ENCODE peak calls at places on chromosome 3, in ten cellular contexts. One of them, this sample, is unnamed. For H3K9me3, the result is how much of the 10 kb centered on the place peaks cover.

GRCh38 chr3:196655496-196655895 is 16.0 kb downstream of the NRROS start:
- DNase-seq in cardiac muscle cell: no peak
- DNase-seq in thoracic aorta: no peak
- DNase-seq in IMR-90: no peak
- DNase-seq in H9: no peak
- DNase-seq in sigmoid colon: no peak
- DNase-seq in tibial nerve: no peak
- DNase-seq in right cardiac atrium: no peak
- DNase-seq in mammary epithelial cell: no peak
- DNase-seq in left ventricle myocardium inferior: no peak
- DNase-seq in this sample: no peak

GRCh38 chr3:178455966-178456365 is 80.3 kb upstream of the KCNMB2 start:
- DNase-seq in cardiac muscle cell: no peak
- DNase-seq in thoracic aorta: no peak
- DNase-seq in IMR-90: no peak
- DNase-seq in H9: no peak
- DNase-seq in sigmoid colon: no peak
- DNase-seq in tibial nerve: no peak
- DNase-seq in right cardiac atrium: no peak
- DNase-seq in mammary epithelial cell: no peak
- DNase-seq in left ventricle myocardium inferior: no peak
- DNase-seq in this sample: no peak

GRCh38 chr3:82020282-82020681 is 258.8 kb upstream of the GBE1 start:
- DNase-seq in cardiac muscle cell: no peak
- DNase-seq in thoracic aorta: no peak
- DNase-seq in IMR-90: no peak
- DNase-seq in H9: no peak
- DNase-seq in sigmoid colon: no peak
- DNase-seq in tibial nerve: no peak
- DNase-seq in right cardiac atrium: no peak
- DNase-seq in mammary epithelial cell: no peak
- DNase-seq in left ventricle myocardium inferior: no peak
- DNase-seq in this sample: no peak

GRCh38 chr3:46334911-46335478 is 18.9 kb upstream of the CCR2 start:
- DNase-seq in cardiac muscle cell: no peak
- DNase-seq in thoracic aorta: no peak
- DNase-seq in IMR-90: peak
- DNase-seq in H9: no peak
- DNase-seq in sigmoid colon: no peak
- DNase-seq in tibial nerve: no peak
- DNase-seq in right cardiac atrium: no peak
- DNase-seq in mammary epithelial cell: peak
- DNase-seq in left ventricle myocardium inferior: no peak
- DNase-seq in this sample: no peak

GRCh38 chr3:16064660-16065414 is 109.6 kb upstream of the GALNT15 start:
- DNase-seq in cardiac muscle cell: no peak
- DNase-seq in thoracic aorta: peak
- DNase-seq in IMR-90: peak
- DNase-seq in H9: no peak
- DNase-seq in sigmoid colon: peak
- DNase-seq in tibial nerve: peak
- DNase-seq in right cardiac atrium: peak
- DNase-seq in mammary epithelial cell: peak
- DNase-seq in left ventricle myocardium inferior: peak
- DNase-seq in this sample: no peak

GRCh38 chr3:187935623-187936156 is 190.4 kb upstream of the BCL6 start:
- DNase-seq in cardiac muscle cell: no peak
- DNase-seq in thoracic aorta: no peak
- DNase-seq in IMR-90: peak
- DNase-seq in H9: no peak
- DNase-seq in sigmoid colon: no peak
- DNase-seq in tibial nerve: no peak
- DNase-seq in right cardiac atrium: peak
- DNase-seq in mammary epithelial cell: no peak
- DNase-seq in left ventricle myocardium inferior: no peak
- DNase-seq in this sample: peak

GRCh38 chr3:136042608-136043221 is 77.2 kb downstream of the PPP2R3A start:
- DNase-seq in cardiac muscle cell: peak
- DNase-seq in thoracic aorta: no peak
- DNase-seq in IMR-90: peak
- DNase-seq in H9: no peak
- DNase-seq in sigmoid colon: no peak
- DNase-seq in tibial nerve: no peak
- DNase-seq in right cardiac atrium: no peak
- DNase-seq in mammary epithelial cell: peak
- DNase-seq in left ventricle myocardium inferior: no peak
- DNase-seq in this sample: no peak

GRCh38 chr3:46495901-46496456 is 1.8 kb upstream of the RTP3 start:
- DNase-seq in cardiac muscle cell: no peak
- DNase-seq in thoracic aorta: no peak
- DNase-seq in IMR-90: peak
- DNase-seq in H9: no peak
- DNase-seq in sigmoid colon: no peak
- DNase-seq in tibial nerve: no peak
- DNase-seq in right cardiac atrium: no peak
- DNase-seq in mammary epithelial cell: peak
- DNase-seq in left ventricle myocardium inferior: no peak
- DNase-seq in this sample: peak

GRCh38 chr3:193716155-193716554 is 123.1 kb downstream of the OPA1 start:
- DNase-seq in cardiac muscle cell: no peak
- DNase-seq in thoracic aorta: no peak
- DNase-seq in IMR-90: no peak
- DNase-seq in H9: no peak
- DNase-seq in sigmoid colon: no peak
- DNase-seq in tibial nerve: no peak
- DNase-seq in right cardiac atrium: no peak
- DNase-seq in mammary epithelial cell: no peak
- DNase-seq in left ventricle myocardium inferior: no peak
- DNase-seq in this sample: no peak
- H3K9me3 ChIP-seq in cardiac muscle cell: under half
- H3K9me3 ChIP-seq in thoracic aorta: under half
- H3K9me3 ChIP-seq in IMR-90: under half
- H3K9me3 ChIP-seq in H9: under half
- H3K9me3 ChIP-seq in sigmoid colon: under half
- H3K9me3 ChIP-seq in tibial nerve: under half
- H3K9me3 ChIP-seq in right cardiac atrium: under half
- H3K9me3 ChIP-seq in mammary epithelial cell: under half
- H3K9me3 ChIP-seq in left ventricle myocardium inferior: under half
- H3K9me3 ChIP-seq in this sample: under half

DNA sequence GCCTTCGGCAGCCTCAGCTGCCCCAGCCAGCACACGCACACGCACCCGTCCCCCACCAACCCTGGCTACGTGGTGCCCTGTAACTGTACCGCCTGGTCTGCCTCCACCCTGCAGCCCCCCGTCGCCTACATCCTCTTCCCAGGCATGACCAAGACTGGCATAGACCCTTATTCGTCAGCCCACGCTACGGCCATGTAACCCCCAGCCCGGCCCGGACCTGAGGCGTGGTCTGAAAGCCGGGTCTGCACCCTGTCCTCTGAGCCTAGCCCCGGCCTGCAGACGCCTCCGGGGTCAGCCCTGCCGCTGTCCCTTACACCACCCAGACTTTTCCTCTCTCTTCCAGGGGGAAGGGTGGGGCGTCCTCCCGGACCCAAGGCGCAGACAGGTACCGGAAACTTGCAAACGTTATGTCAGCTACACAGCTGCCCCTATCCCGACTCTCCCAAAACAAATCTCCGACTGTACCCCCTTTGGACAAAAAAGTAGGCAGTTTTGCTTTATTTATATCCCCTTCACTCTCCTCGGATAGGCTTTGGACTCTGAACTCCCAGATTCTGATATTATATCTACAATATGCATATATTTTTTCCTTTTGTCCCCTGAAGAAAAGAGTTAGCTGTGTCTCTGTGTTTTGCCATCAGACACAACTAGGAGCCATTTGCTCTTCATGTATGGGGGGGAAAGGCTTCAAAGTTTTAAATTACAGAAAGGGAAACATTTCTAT is 1.4 kb downstream of the SOX14 start:
- DNase-seq in cardiac muscle cell: no peak
- DNase-seq in thoracic aorta: no peak
- DNase-seq in IMR-90: no peak
- DNase-seq in H9: peak
- DNase-seq in sigmoid colon: no peak
- DNase-seq in tibial nerve: no peak
- DNase-seq in right cardiac atrium: no peak
- DNase-seq in mammary epithelial cell: no peak
- DNase-seq in left ventricle myocardium inferior: no peak
- DNase-seq in this sample: no peak
- H3K9me3 ChIP-seq in cardiac muscle cell: under half
- H3K9me3 ChIP-seq in thoracic aorta: under half
- H3K9me3 ChIP-seq in IMR-90: under half
- H3K9me3 ChIP-seq in H9: under half
- H3K9me3 ChIP-seq in sigmoid colon: under half
- H3K9me3 ChIP-seq in tibial nerve: under half
- H3K9me3 ChIP-seq in right cardiac atrium: under half
- H3K9me3 ChIP-seq in mammary epithelial cell: under half
- H3K9me3 ChIP-seq in left ventricle myocardium inferior: under half
- H3K9me3 ChIP-seq in this sample: under half

GRCh38 chr3:190614466-190615384 is 100.8 kb downstream of the IL1RAP start:
- DNase-seq in cardiac muscle cell: no peak
- DNase-seq in thoracic aorta: no peak
- DNase-seq in IMR-90: peak
- DNase-seq in H9: no peak
- DNase-seq in sigmoid colon: no peak
- DNase-seq in tibial nerve: no peak
- DNase-seq in right cardiac atrium: no peak
- DNase-seq in mammary epithelial cell: no peak
- DNase-seq in left ventricle myocardium inferior: no peak
- DNase-seq in this sample: no peak

GRCh38 chr3:190606596-190606995 is 92.7 kb downstream of the IL1RAP start:
- DNase-seq in cardiac muscle cell: no peak
- DNase-seq in thoracic aorta: no peak
- DNase-seq in IMR-90: no peak
- DNase-seq in H9: no peak
- DNase-seq in sigmoid colon: no peak
- DNase-seq in tibial nerve: no peak
- DNase-seq in right cardiac atrium: no peak
- DNase-seq in mammary epithelial cell: no peak
- DNase-seq in left ventricle myocardium inferior: no peak
- DNase-seq in this sample: no peak

GRCh38 chr3:190605385-190605784 is 91.5 kb downstream of the IL1RAP start:
- DNase-seq in cardiac muscle cell: no peak
- DNase-seq in thoracic aorta: no peak
- DNase-seq in IMR-90: no peak
- DNase-seq in H9: no peak
- DNase-seq in sigmoid colon: no peak
- DNase-seq in tibial nerve: no peak
- DNase-seq in right cardiac atrium: no peak
- DNase-seq in mammary epithelial cell: no peak
- DNase-seq in left ventricle myocardium inferior: no peak
- DNase-seq in this sample: no peak

DNA sequence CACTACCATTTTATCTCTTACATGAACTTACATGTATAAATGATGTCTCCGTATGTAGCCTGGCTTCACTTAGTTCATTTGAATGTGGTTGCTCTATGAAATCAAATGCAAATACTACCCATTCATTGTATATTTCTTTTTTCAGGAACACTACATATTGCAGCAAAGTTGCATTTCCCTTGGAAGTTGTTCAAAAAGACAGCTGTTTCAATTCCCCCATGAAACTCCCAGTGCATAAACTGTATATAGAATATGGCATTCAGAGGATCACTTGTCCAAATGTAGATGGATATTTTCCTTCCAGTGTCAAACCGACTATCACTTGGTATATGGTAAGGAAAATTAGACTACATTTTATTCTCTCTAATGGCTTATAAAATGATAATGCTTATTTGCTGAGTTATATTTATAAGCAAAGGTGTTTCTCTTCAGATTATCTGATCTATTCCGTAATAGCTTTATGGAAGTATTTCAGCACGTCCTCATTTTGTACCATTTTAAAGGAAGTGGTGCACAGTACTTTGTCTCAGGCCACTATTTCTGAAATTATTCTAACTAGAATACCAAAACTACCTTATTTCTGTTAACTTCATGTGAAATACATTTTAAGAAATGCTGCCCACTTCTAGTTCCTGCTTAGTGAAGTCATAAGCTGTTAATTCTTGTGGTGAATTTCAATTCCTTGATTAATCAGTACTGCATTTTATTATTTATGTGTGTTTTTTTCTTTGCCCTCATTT is 95.1 kb downstream of the IL1RAP start:
- DNase-seq in cardiac muscle cell: no peak
- DNase-seq in thoracic aorta: no peak
- DNase-seq in IMR-90: peak
- DNase-seq in H9: no peak
- DNase-seq in sigmoid colon: no peak
- DNase-seq in tibial nerve: no peak
- DNase-seq in right cardiac atrium: no peak
- DNase-seq in mammary epithelial cell: no peak
- DNase-seq in left ventricle myocardium inferior: no peak
- DNase-seq in this sample: no peak
- H3K9me3 ChIP-seq in cardiac muscle cell: under half
- H3K9me3 ChIP-seq in thoracic aorta: under half
- H3K9me3 ChIP-seq in IMR-90: under half
- H3K9me3 ChIP-seq in H9: under half
- H3K9me3 ChIP-seq in sigmoid colon: under half
- H3K9me3 ChIP-seq in tibial nerve: under half
- H3K9me3 ChIP-seq in right cardiac atrium: under half
- H3K9me3 ChIP-seq in mammary epithelial cell: under half
- H3K9me3 ChIP-seq in left ventricle myocardium inferior: under half
- H3K9me3 ChIP-seq in this sample: under half

GRCh38 chr3:25493786-25494185 is 65.7 kb downstream of the RARB start:
- DNase-seq in cardiac muscle cell: no peak
- DNase-seq in thoracic aorta: no peak
- DNase-seq in IMR-90: peak
- DNase-seq in H9: no peak
- DNase-seq in sigmoid colon: no peak
- DNase-seq in tibial nerve: no peak
- DNase-seq in right cardiac atrium: no peak
- DNase-seq in mammary epithelial cell: peak
- DNase-seq in left ventricle myocardium inferior: no peak
- DNase-seq in this sample: no peak

GRCh38 chr3:25493246-25493645 is 65.2 kb downstream of the RARB start:
- DNase-seq in cardiac muscle cell: no peak
- DNase-seq in thoracic aorta: no peak
- DNase-seq in IMR-90: no peak
- DNase-seq in H9: no peak
- DNase-seq in sigmoid colon: no peak
- DNase-seq in tibial nerve: no peak
- DNase-seq in right cardiac atrium: no peak
- DNase-seq in mammary epithelial cell: no peak
- DNase-seq in left ventricle myocardium inferior: no peak
- DNase-seq in this sample: no peak

GRCh38 chr3:25495304-25495703 is 67.2 kb downstream of the RARB start:
- DNase-seq in cardiac muscle cell: no peak
- DNase-seq in thoracic aorta: no peak
- DNase-seq in IMR-90: no peak
- DNase-seq in H9: no peak
- DNase-seq in sigmoid colon: no peak
- DNase-seq in tibial nerve: no peak
- DNase-seq in right cardiac atrium: no peak
- DNase-seq in mammary epithelial cell: no peak
- DNase-seq in left ventricle myocardium inferior: no peak
- DNase-seq in this sample: peak

GRCh38 chr3:25495726-25496125 is 67.7 kb downstream of the RARB start:
- DNase-seq in cardiac muscle cell: no peak
- DNase-seq in thoracic aorta: no peak
- DNase-seq in IMR-90: no peak
- DNase-seq in H9: no peak
- DNase-seq in sigmoid colon: no peak
- DNase-seq in tibial nerve: no peak
- DNase-seq in right cardiac atrium: no peak
- DNase-seq in mammary epithelial cell: no peak
- DNase-seq in left ventricle myocardium inferior: no peak
- DNase-seq in this sample: peak

DNA sequence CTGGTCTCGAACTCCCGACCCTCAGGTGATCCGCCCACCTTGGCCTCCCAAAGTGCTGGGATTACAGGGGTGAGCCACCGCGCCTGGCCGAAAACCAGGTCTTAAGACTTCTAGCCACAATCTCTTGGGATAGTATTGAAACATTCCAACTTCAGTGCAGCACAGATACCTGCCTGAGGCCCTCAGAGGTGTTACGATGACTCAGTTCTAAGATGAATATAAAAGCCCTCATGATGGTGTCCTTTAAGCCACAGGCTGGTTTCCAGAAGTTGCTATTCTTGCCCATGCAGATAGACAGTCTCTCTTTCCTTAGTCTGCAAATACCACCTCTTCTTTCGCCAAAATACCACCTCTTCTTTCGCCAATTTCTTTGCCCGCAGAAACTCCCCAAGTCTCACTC is 69.0 kb downstream of the RARB start:
- DNase-seq in cardiac muscle cell: no peak
- DNase-seq in thoracic aorta: no peak
- DNase-seq in IMR-90: no peak
- DNase-seq in H9: no peak
- DNase-seq in sigmoid colon: no peak
- DNase-seq in tibial nerve: no peak
- DNase-seq in right cardiac atrium: no peak
- DNase-seq in mammary epithelial cell: no peak
- DNase-seq in left ventricle myocardium inferior: no peak
- DNase-seq in this sample: peak
- H3K9me3 ChIP-seq in cardiac muscle cell: under half
- H3K9me3 ChIP-seq in thoracic aorta: under half
- H3K9me3 ChIP-seq in IMR-90: under half
- H3K9me3 ChIP-seq in H9: under half
- H3K9me3 ChIP-seq in sigmoid colon: under half
- H3K9me3 ChIP-seq in tibial nerve: under half
- H3K9me3 ChIP-seq in right cardiac atrium: under half
- H3K9me3 ChIP-seq in mammary epithelial cell: under half
- H3K9me3 ChIP-seq in left ventricle myocardium inferior: under half
- H3K9me3 ChIP-seq in this sample: under half